ENCODE peak calls at places on chromosome 14, in five cellular contexts. R is RWPE1, V is GM23338, Z is A549, G is cardiac muscle cell. L is an unnamed sample.

GRCh38 chr14:85528882-85529585 is 910 bp upstream of the FLRT2 start:
- DNase-seq in R (peak; percentile 14), V (peak; percentile 25), Z (peak; percentile 59), G (no peak), L (no peak)

GRCh38 chr14:104680806-104681688 is 8.4 kb upstream of the INF2 start:
- DNase-seq in R (peak; percentile 72), V (no peak), Z (peak; percentile 86), G (peak; percentile 55), L (peak; percentile 82)

GRCh38 chr14:105145381-105146180 is 23.0 kb downstream of the JAG2 start:
- DNase-seq in R (no peak), V (no peak), Z (no peak), G (no peak), L (no peak)

GRCh38 chr14:94048676-94049624 is 22.8 kb downstream of the OTUB2 start:
- DNase-seq in R (no peak), V (no peak), Z (no peak), G (no peak), L (no peak)

GRCh38 chr14:50560929-50561280 is 960 bp downstream of the ATL1 start:
- DNase-seq in R (peak; percentile 38), V (peak; percentile 55), Z (peak; percentile 51), G (peak; percentile 47), L (peak; percentile 77)

GRCh38 chr14:70791971-70792370 is 17.3 kb downstream of the MAP3K9 start:
- DNase-seq in R (no peak), V (no peak), Z (no peak), G (no peak), L (no peak)

GRCh38 chr14:75182820-75183219 is 6.4 kb upstream of the TMED10 start:
- DNase-seq in R (no peak), V (no peak), Z (no peak), G (no peak), L (no peak)

GRCh38 chr14:85090681-85091080 is 439.3 kb upstream of the FLRT2 start:
- DNase-seq in R (no peak), V (no peak), Z (no peak), G (no peak), L (no peak)

GRCh38 chr14:69318241-69318640 is 58.3 kb downstream of the GALNT16 start:
- DNase-seq in R (no peak), V (no peak), Z (no peak), G (no peak), L (no peak)

GRCh38 chr14:95078841-95079240 is 78.5 kb downstream of the DICER1 start:
- DNase-seq in R (no peak), V (peak; percentile 41), Z (no peak), G (peak; percentile 17), L (no peak)

GRCh38 chr14:104677506-104678332 is 11.7 kb upstream of the INF2 start:
- DNase-seq in R (peak; percentile 36), V (peak; percentile 81), Z (peak; percentile 85), G (peak; percentile 55), L (peak; percentile 81)

GRCh38 chr14:103201801-103202200 is 78.5 kb downstream of the TNFAIP2 start:
- DNase-seq in R (no peak), V (no peak), Z (no peak), G (no peak), L (no peak)

GRCh38 chr14:24903337-24903736 is 146.6 kb downstream of the STXBP6 start:
- DNase-seq in R (no peak), V (no peak), Z (no peak), G (no peak), L (no peak)

GRCh38 chr14:69580009-69580577 is 5.4 kb upstream of the CCDC177 start:
- DNase-seq in R (peak; percentile 53), V (peak; percentile 88), Z (peak; percentile 71), G (peak; percentile 63), L (no peak)

GRCh38 chr14:49970474-49971147 is 77.7 kb downstream of the ARF6 start:
- DNase-seq in R (no peak), V (no peak), Z (no peak), G (peak; percentile 28), L (no peak)

GRCh38 chr14:55451950-55452349 is 11.5 kb upstream of the TBPL2 start:
- DNase-seq in R (no peak), V (no peak), Z (no peak), G (no peak), L (no peak)

GRCh38 chr14:36420288-36420687 is 99.7 kb downstream of the NKX2-1 start:
- DNase-seq in R (no peak), V (peak; percentile 38), Z (no peak), G (no peak), L (no peak)

GRCh38 chr14:57205953-57206352 is 62.8 kb downstream of the EXOC5 start:
- DNase-seq in R (no peak), V (no peak), Z (no peak), G (no peak), L (no peak)

GRCh38 chr14:104794641-104795467 is 694 bp downstream of the AKT1 start:
- DNase-seq in R (peak; percentile 49), V (peak; percentile 56), Z (no peak), G (peak; percentile 56), L (peak; percentile 60)

GRCh38 chr14:91873476-91874265 is 6.3 kb upstream of the TC2N start:
- DNase-seq in R (no peak), V (no peak), Z (no peak), G (no peak), L (no peak)
- H3K27ac ChIP-seq in R (no peak overlapping the region), V (no peak overlapping the region), Z (peak overlapping the region; percentile 47), G (no peak overlapping the region), L (no peak overlapping the region)

GRCh38 chr14:61498303-61498702 is 176.9 kb downstream of the PRKCH start:
- DNase-seq in R (no peak), V (no peak), Z (no peak), G (no peak), L (no peak)
- H3K27ac ChIP-seq in R (peak overlapping the region; percentile 59), V (no peak overlapping the region), Z (peak overlapping the region; percentile 28), G (no peak overlapping the region), L (no peak overlapping the region)

DNA sequence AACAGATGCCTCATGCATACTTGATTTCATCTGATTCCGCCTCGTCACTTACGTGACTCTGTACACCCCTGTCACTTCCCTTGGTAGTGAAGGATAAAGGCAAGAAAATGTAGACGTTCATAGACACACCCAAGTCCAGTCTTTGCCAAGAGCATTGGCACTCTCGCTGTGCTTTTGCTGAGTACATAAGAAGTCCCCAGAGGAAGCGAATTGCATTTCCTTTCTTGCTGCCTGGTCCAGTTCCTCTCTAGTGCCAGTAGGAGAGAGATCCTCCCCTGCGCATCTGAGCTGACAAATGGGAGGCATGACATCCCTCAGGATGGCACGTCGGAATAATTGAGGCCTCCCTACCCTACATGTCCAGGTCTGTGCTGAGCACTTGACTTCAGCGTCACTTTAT is 21.3 kb upstream of the RIN3 start:
- DNase-seq in R (no peak), V (no peak), Z (no peak), G (no peak), L (no peak)
- H3K27ac ChIP-seq in R (no peak overlapping the region), V (no peak overlapping the region), Z (no peak overlapping the region), G (no peak overlapping the region), L (no peak overlapping the region)

GRCh38 chr14:66696326-66696725 is 188.4 kb downstream of the GPHN start:
- DNase-seq in R (no peak), V (no peak), Z (no peak), G (no peak), L (no peak)

GRCh38 chr14:66698503-66698902 is 190.6 kb downstream of the GPHN start:
- DNase-seq in R (no peak), V (no peak), Z (no peak), G (no peak), L (no peak)

DNA sequence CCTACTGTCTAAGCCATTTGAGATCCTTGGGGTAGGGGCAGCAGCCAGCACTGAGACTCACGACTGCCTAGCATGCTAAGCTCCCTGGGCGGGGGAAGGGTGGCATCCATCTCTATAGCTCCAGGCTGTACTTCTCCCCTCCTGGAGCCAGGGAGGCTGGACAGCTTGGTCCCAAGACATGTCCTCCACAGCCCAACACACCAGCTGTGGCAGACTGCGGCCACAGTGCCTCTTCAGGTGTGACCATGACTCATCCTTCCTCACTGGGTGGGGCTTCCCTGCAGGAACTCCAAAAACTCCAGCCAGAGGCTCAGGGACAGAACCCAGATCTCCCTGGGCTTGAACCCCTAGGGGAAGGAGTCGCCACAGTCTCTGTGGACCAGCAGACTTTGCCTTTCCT is 193.9 kb downstream of the GPHN start:
- DNase-seq in R (no peak), V (no peak), Z (no peak), G (no peak), L (no peak)
- H3K27ac ChIP-seq in R (no peak overlapping the region), V (no peak overlapping the region), Z (no peak overlapping the region), G (no peak overlapping the region), L (no peak overlapping the region)

GRCh38 chr14:99793213-99794155 is at the start of gene EML1:
- DNase-seq in R (peak; percentile 90), V (peak; percentile 88), Z (peak; percentile 80), G (peak; percentile 92), L (peak; percentile 57)

GRCh38 chr14:99791476-99792283 is 1.5 kb upstream of the EML1 start:
- DNase-seq in R (no peak), V (no peak), Z (no peak), G (no peak), L (no peak)

GRCh38 chr14:99794156-99794780 is 1.1 kb downstream of the EML1 start:
- DNase-seq in R (no peak), V (no peak), Z (no peak), G (no peak), L (no peak)

GRCh38 chr14:99790978-99791376 is 2.2 kb upstream of the EML1 start:
- DNase-seq in R (peak; percentile 55), V (no peak), Z (no peak), G (no peak), L (no peak)

GRCh38 chr14:99792551-99793212 is 531 bp upstream of the EML1 start:
- DNase-seq in R (no peak), V (peak; percentile 44), Z (peak; percentile 16), G (peak; percentile 13), L (no peak)
- H3K27ac ChIP-seq in R (peak overlapping the region; percentile 29), V (no peak overlapping the region), Z (peak overlapping the region; percentile 78), G (no peak overlapping the region), L (peak overlapping the region; percentile 87)

DNA sequence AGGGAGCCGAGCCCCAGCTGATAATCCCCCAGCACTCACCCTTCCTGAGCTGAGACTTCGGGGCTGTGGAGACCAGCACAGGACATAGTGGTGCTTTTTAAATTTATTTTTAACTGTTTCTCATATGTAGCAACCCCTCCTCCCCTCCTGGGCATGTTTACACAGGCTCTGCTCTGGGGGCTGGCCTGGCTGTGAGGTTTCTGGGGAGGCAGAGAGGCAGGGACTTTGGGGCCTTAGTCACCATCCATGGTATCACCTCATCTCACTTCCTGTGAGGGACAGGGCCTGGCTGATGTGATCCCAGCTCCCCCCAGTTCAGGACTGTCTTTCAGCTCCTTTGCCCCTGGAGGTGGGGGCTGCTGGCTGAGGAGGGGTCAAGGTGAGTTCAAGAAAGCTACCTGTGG is 20.4 kb downstream of the VASH1 start:
- DNase-seq in R (no peak), V (no peak), Z (no peak), G (no peak), L (no peak)
- H3K27ac ChIP-seq in R (peak overlapping the region; percentile 34), V (no peak overlapping the region), Z (no peak overlapping the region), G (no peak overlapping the region), L (peak overlapping the region; percentile 81)

GRCh38 chr14:91244501-91244901 is at the start of gene GPR68:
- DNase-seq in R (no peak), V (peak; percentile 61), Z (no peak), G (peak; percentile 43), L (no peak)
- H3K27ac ChIP-seq in R (peak within 1 kb of the TSS; percentile 95), V (no peak within 1 kb of the TSS), Z (no peak within 1 kb of the TSS), G (no peak within 1 kb of the TSS), L (no peak within 1 kb of the TSS)

L was measured in substantia nigra.